ENCODE peak calls at places on chromosomes 5 and 9, in seven cellular contexts. E is nucleus accumbens, D is SW480, Y is testis, W is sciatic nerve, B is lower lobe of right lung, Z is mucosa of descending colon. M is an unnamed sample.

GRCh38 chr9:136182850-136183422 is 22.0 kb downstream of the LHX3 start:
- DNase-seq in E (no peak), D (no peak), Y (no peak), W (no peak), B (no peak), Z (no peak), M (no peak)

GRCh38 chr9:126781717-126782388 is 23.0 kb upstream of the ZBTB43 start:
- DNase-seq in E (peak), D (peak), Y (peak), W (peak), B (peak), Z (peak), M (peak)

GRCh38 chr9:128735373-128735772 is 11.4 kb upstream of the ZDHHC12 start:
- DNase-seq in E (peak), D (no peak), Y (peak), W (no peak), B (no peak), Z (no peak), M (no peak)

GRCh38 chr5:41968153-41968723 is 43.2 kb downstream of the FBXO4 start:
- DNase-seq in E (no peak), D (no peak), Y (peak), W (no peak), B (no peak), Z (no peak), M (no peak)

GRCh38 chr9:105069285-105070065 is 141.5 kb upstream of the ABCA1 start:
- DNase-seq in E (no peak), D (no peak), Y (no peak), W (no peak), B (no peak), Z (no peak), M (no peak)

GRCh38 chr5:53091304-53091703 is 18.3 kb downstream of the MOCS2 start:
- DNase-seq in E (no peak), D (no peak), Y (no peak), W (no peak), B (no peak), Z (no peak), M (no peak)

GRCh38 chr5:124745367-124746251 is 830 bp downstream of the ZNF608 start:
- DNase-seq in E (no peak), D (peak), Y (no peak), W (no peak), B (no peak), Z (peak), M (no peak)

GRCh38 chr5:57417981-57418380 is 64.6 kb downstream of the ACTBL2 start:
- DNase-seq in E (no peak), D (no peak), Y (no peak), W (no peak), B (no peak), Z (no peak), M (no peak)

GRCh38 chr9:98807070-98807810 is at the start of gene GALNT12:
- DNase-seq in E (no peak), D (peak), Y (no peak), W (no peak), B (no peak), Z (peak), M (peak)

GRCh38 chr9:127955294-127956015 is 17.8 kb upstream of the DPM2 start:
- DNase-seq in E (no peak), D (peak), Y (peak), W (no peak), B (peak), Z (peak), M (peak)

M was measured in kidney.